ENCODE peak calls at places on chromosomes 6 and 20, in eight cellular contexts. Z is T1000; M is right atrium auricular region; Y is T-helper 17 cell; F is activated CD4-positive, alpha-beta T cell treated with anti-CD3 and anti-CD28 coated beads, Interleukin-2, amount 50 U/mL, for 48 hours; J is iris pigment epithelial cell; G is pancreas; O is DMS 273 treated with DMSO at 0.1 percent for 48 hours. U is an unnamed sample.

GRCh38 chr20:58213112-58213511 is 15.3 kb downstream of the ANKRD60 start:
- DNase-seq in G (no peak), Z (no peak), Y (no peak), J (no peak), M (no peak), O (no peak), F (no peak), U (no peak)

GRCh38 chr6:8551386-8551785 is 116.0 kb upstream of the SLC35B3 start:
- DNase-seq in M (no peak), G (peak), F (no peak), O (no peak), J (no peak), Y (no peak), Z (no peak), U (no peak)

GRCh38 chr6:142155091-142155490 is 8.0 kb downstream of the VTA1 start:
- DNase-seq in J (peak), M (no peak), O (no peak), Y (no peak), G (no peak), F (no peak), Z (no peak), U (no peak)

GRCh38 chr6:157020398-157021266 is 243.5 kb downstream of the ARID1B start:
- DNase-seq in F (peak), J (peak), Y (no peak), O (peak), Z (peak), M (peak), G (peak), U (peak)

GRCh38 chr20:384723-385122 is 4.2 kb downstream of the TRIB3 start:
- DNase-seq in Z (no peak), G (no peak), M (no peak), Y (no peak), O (no peak), F (no peak), J (no peak), U (no peak)

GRCh38 chr20:9306521-9306920 is 207.9 kb upstream of the LAMP5 start:
- DNase-seq in O (no peak), Z (no peak), G (no peak), F (no peak), Y (no peak), M (no peak), J (peak), U (no peak)

GRCh38 chr6:12605888-12606345 is 110.7 kb upstream of the PHACTR1 start:
- DNase-seq in F (peak), O (peak), M (no peak), Y (peak), J (peak), G (peak), Z (peak), U (peak)

GRCh38 chr20:41082306-41082705 is 53.7 kb downstream of the TOP1 start:
- DNase-seq in F (no peak), G (no peak), M (no peak), Y (no peak), O (no peak), Z (no peak), J (no peak), U (no peak)

GRCh38 chr6:158660331-158660730 is 10.5 kb downstream of the SYTL3 start:
- DNase-seq in Z (no peak), F (no peak), G (no peak), O (no peak), Y (peak), J (peak), M (no peak), U (no peak)

GRCh38 chr6:108113557-108114519 is 39.3 kb upstream of the OSTM1 start:
- DNase-seq in F (no peak), O (peak), Y (no peak), Z (peak), M (no peak), J (peak), G (peak), U (no peak)

U was measured in HS-27A.